ENCODE peak calls at places on chromosomes 4 and X, in six cellular contexts. One of them, this sample, is unnamed.

GRCh38 chr4:146407669-146408084 is 114.1 kb downstream of the SLC10A7 start:
- DNase-seq in Panc1: no peak
- DNase-seq in skeletal muscle cell: no peak
- DNase-seq in HepG2: no peak
- DNase-seq in cardiac fibroblast: peak
- DNase-seq in stimulated activated CD4-positive, alpha-beta T cell treated with anti-CD3 and anti-CD28 coated beads, Interleukin-15, amount 100 ng/mL, for 1 hour: no peak
- DNase-seq in this sample: peak

GRCh38 chr4:1478766-1479355 is 72.6 kb upstream of the NKX1-1 start:
- DNase-seq in Panc1: no peak
- DNase-seq in skeletal muscle cell: no peak
- DNase-seq in HepG2: no peak
- DNase-seq in cardiac fibroblast: no peak
- DNase-seq in stimulated activated CD4-positive, alpha-beta T cell treated with anti-CD3 and anti-CD28 coated beads, Interleukin-15, amount 100 ng/mL, for 1 hour: no peak
- DNase-seq in this sample: no peak

GRCh38 chr4:187286536-187286935 is 562.9 kb upstream of the FAT1 start:
- DNase-seq in Panc1: no peak
- DNase-seq in skeletal muscle cell: no peak
- DNase-seq in HepG2: no peak
- DNase-seq in cardiac fibroblast: no peak
- DNase-seq in stimulated activated CD4-positive, alpha-beta T cell treated with anti-CD3 and anti-CD28 coated beads, Interleukin-15, amount 100 ng/mL, for 1 hour: no peak
- DNase-seq in this sample: peak

GRCh38 chr4:9867746-9868425 is 86.5 kb downstream of the DRD5 start:
- DNase-seq in Panc1: no peak
- DNase-seq in skeletal muscle cell: no peak
- DNase-seq in HepG2: no peak
- DNase-seq in cardiac fibroblast: no peak
- DNase-seq in stimulated activated CD4-positive, alpha-beta T cell treated with anti-CD3 and anti-CD28 coated beads, Interleukin-15, amount 100 ng/mL, for 1 hour: no peak
- DNase-seq in this sample: no peak

GRCh38 chrX:71917621-71918341 is 7.1 kb downstream of the NHSL2 start:
- DNase-seq in Panc1: no peak
- DNase-seq in skeletal muscle cell: no peak
- DNase-seq in HepG2: no peak
- DNase-seq in cardiac fibroblast: peak
- DNase-seq in stimulated activated CD4-positive, alpha-beta T cell treated with anti-CD3 and anti-CD28 coated beads, Interleukin-15, amount 100 ng/mL, for 1 hour: no peak
- DNase-seq in this sample: peak

GRCh38 chr4:71732706-71733105 is 51.2 kb downstream of the GC start:
- DNase-seq in Panc1: no peak
- DNase-seq in skeletal muscle cell: peak
- DNase-seq in HepG2: peak
- DNase-seq in cardiac fibroblast: peak
- DNase-seq in stimulated activated CD4-positive, alpha-beta T cell treated with anti-CD3 and anti-CD28 coated beads, Interleukin-15, amount 100 ng/mL, for 1 hour: no peak
- DNase-seq in this sample: peak

GRCh38 chr4:34091451-34091850 is 2152.9 kb downstream of the ARAP2 start:
- DNase-seq in Panc1: no peak
- DNase-seq in skeletal muscle cell: no peak
- DNase-seq in HepG2: no peak
- DNase-seq in cardiac fibroblast: peak
- DNase-seq in stimulated activated CD4-positive, alpha-beta T cell treated with anti-CD3 and anti-CD28 coated beads, Interleukin-15, amount 100 ng/mL, for 1 hour: no peak
- DNase-seq in this sample: peak

GRCh38 chr4:158787718-158788441 is 19.1 kb downstream of the FNIP2 start:
- DNase-seq in Panc1: no peak
- DNase-seq in skeletal muscle cell: peak
- DNase-seq in HepG2: no peak
- DNase-seq in cardiac fibroblast: no peak
- DNase-seq in stimulated activated CD4-positive, alpha-beta T cell treated with anti-CD3 and anti-CD28 coated beads, Interleukin-15, amount 100 ng/mL, for 1 hour: no peak
- DNase-seq in this sample: no peak

GRCh38 chr4:124121511-124121934 is 591.0 kb downstream of the ANKRD50 start:
- DNase-seq in Panc1: no peak
- DNase-seq in skeletal muscle cell: peak
- DNase-seq in HepG2: peak
- DNase-seq in cardiac fibroblast: peak
- DNase-seq in stimulated activated CD4-positive, alpha-beta T cell treated with anti-CD3 and anti-CD28 coated beads, Interleukin-15, amount 100 ng/mL, for 1 hour: no peak
- DNase-seq in this sample: peak

GRCh38 chr4:182608525-182608924 is 308.7 kb downstream of the DCTD start:
- DNase-seq in Panc1: no peak
- DNase-seq in skeletal muscle cell: no peak
- DNase-seq in HepG2: no peak
- DNase-seq in cardiac fibroblast: no peak
- DNase-seq in stimulated activated CD4-positive, alpha-beta T cell treated with anti-CD3 and anti-CD28 coated beads, Interleukin-15, amount 100 ng/mL, for 1 hour: no peak
- DNase-seq in this sample: no peak

GRCh38 chrX:41758391-41758790 is 34.4 kb downstream of the GPR82 start:
- DNase-seq in Panc1: no peak
- DNase-seq in skeletal muscle cell: no peak
- DNase-seq in HepG2: no peak
- DNase-seq in cardiac fibroblast: no peak
- DNase-seq in stimulated activated CD4-positive, alpha-beta T cell treated with anti-CD3 and anti-CD28 coated beads, Interleukin-15, amount 100 ng/mL, for 1 hour: no peak
- DNase-seq in this sample: no peak

GRCh38 chr4:3291969-3292570 is 751 bp upstream of the RGS12 start:
- DNase-seq in Panc1: no peak
- DNase-seq in skeletal muscle cell: no peak
- DNase-seq in HepG2: peak
- DNase-seq in cardiac fibroblast: peak
- DNase-seq in stimulated activated CD4-positive, alpha-beta T cell treated with anti-CD3 and anti-CD28 coated beads, Interleukin-15, amount 100 ng/mL, for 1 hour: no peak
- DNase-seq in this sample: peak

GRCh38 chr4:7963691-7964090 is 24.0 kb upstream of the AFAP1 start:
- DNase-seq in Panc1: no peak
- DNase-seq in skeletal muscle cell: no peak
- DNase-seq in HepG2: no peak
- DNase-seq in cardiac fibroblast: no peak
- DNase-seq in stimulated activated CD4-positive, alpha-beta T cell treated with anti-CD3 and anti-CD28 coated beads, Interleukin-15, amount 100 ng/mL, for 1 hour: no peak
- DNase-seq in this sample: no peak

GRCh38 chr4:74016068-74016467 is 17.6 kb upstream of the CXCL5 start:
- DNase-seq in Panc1: no peak
- DNase-seq in skeletal muscle cell: no peak
- DNase-seq in HepG2: no peak
- DNase-seq in cardiac fibroblast: no peak
- DNase-seq in stimulated activated CD4-positive, alpha-beta T cell treated with anti-CD3 and anti-CD28 coated beads, Interleukin-15, amount 100 ng/mL, for 1 hour: no peak
- DNase-seq in this sample: peak

GRCh38 chr4:165425629-165426028 is 46.8 kb downstream of the CPE start:
- DNase-seq in Panc1: no peak
- DNase-seq in skeletal muscle cell: no peak
- DNase-seq in HepG2: no peak
- DNase-seq in cardiac fibroblast: no peak
- DNase-seq in stimulated activated CD4-positive, alpha-beta T cell treated with anti-CD3 and anti-CD28 coated beads, Interleukin-15, amount 100 ng/mL, for 1 hour: no peak
- DNase-seq in this sample: no peak

GRCh38 chr4:123505077-123505456 is 108.5 kb downstream of the SPRY1 start:
- DNase-seq in Panc1: no peak
- DNase-seq in skeletal muscle cell: no peak
- DNase-seq in HepG2: peak
- DNase-seq in cardiac fibroblast: peak
- DNase-seq in stimulated activated CD4-positive, alpha-beta T cell treated with anti-CD3 and anti-CD28 coated beads, Interleukin-15, amount 100 ng/mL, for 1 hour: no peak
- DNase-seq in this sample: peak